ENCODE peak calls at places on chromosome 7, in ten cellular contexts. G is DND-41; U is heart left ventricle; F is CD4-positive, alpha-beta T cell; X is SK-N-SH; Q is left ventricle myocardium inferior; T is Caco-2; W is naive thymus-derived CD4-positive, alpha-beta T cell; J is spleen; B is prostate gland. Y is an unnamed sample. For H3K9me3, the result is how much of the 10 kb centered on the place peaks cover.

GRCh38 chr7:137757146-137757925 is 89.4 kb downstream of the DGKI start:
- DNase-seq in G (no peak), U (no peak), F (no peak), X (no peak), Q (no peak), T (no peak), W (no peak), J (no peak), B (no peak), Y (no peak)

GRCh38 chr7:44338600-44338999 is 13.2 kb upstream of the CAMK2B start:
- DNase-seq in G (no peak), U (no peak), F (no peak), X (no peak), Q (no peak), T (no peak), W (no peak), J (no peak), B (no peak), Y (no peak)

GRCh38 chr7:149720372-149721083 is 52.9 kb downstream of the ZNF467 start:
- DNase-seq in G (no peak), U (peak), F (no peak), X (peak), Q (peak), T (peak), W (no peak), J (peak), B (peak), Y (no peak)

GRCh38 chr7:150429699-150430098 is 20.7 kb upstream of the GIMAP8 start:
- DNase-seq in G (no peak), U (no peak), F (no peak), X (no peak), Q (no peak), T (no peak), W (no peak), J (no peak), B (no peak), Y (no peak)

GRCh38 chr7:4836206-4836661 is 25.6 kb downstream of the PAPOLB start:
- DNase-seq in G (no peak), U (no peak), F (no peak), X (no peak), Q (no peak), T (no peak), W (no peak), J (peak), B (no peak), Y (no peak)

GRCh38 chr7:66167773-66168367 is 37.3 kb upstream of the TPST1 start:
- DNase-seq in G (no peak), U (no peak), F (no peak), X (peak), Q (no peak), T (no peak), W (no peak), J (no peak), B (no peak), Y (no peak)

GRCh38 chr7:129788993-129789392 is 163.8 kb downstream of the UBE2H start:
- DNase-seq in G (no peak), U (no peak), F (no peak), X (no peak), Q (no peak), T (no peak), W (no peak), J (no peak), B (no peak), Y (no peak)

GRCh38 chr7:28347462-28347861 is 64.9 kb upstream of the CREB5 start:
- DNase-seq in G (no peak), U (no peak), F (no peak), X (no peak), Q (no peak), T (no peak), W (no peak), J (no peak), B (no peak), Y (no peak)

GRCh38 chr7:37108615-37109014 is 340.0 kb downstream of the ELMO1 start:
- DNase-seq in G (no peak), U (no peak), F (no peak), X (no peak), Q (no peak), T (no peak), W (no peak), J (no peak), B (no peak), Y (no peak)

GRCh38 chr7:117639966-117640365 is 160.1 kb downstream of the CFTR start:
- DNase-seq in G (no peak), U (no peak), F (no peak), X (no peak), Q (no peak), T (no peak), W (no peak), J (no peak), B (no peak), Y (no peak)

GRCh38 chr7:66043681-66044497 is 31.7 kb upstream of the ASL start:
- DNase-seq in G (no peak), U (peak), F (peak), X (no peak), Q (peak), T (peak), W (peak), J (peak), B (peak), Y (no peak)

GRCh38 chr7:69813637-69814240 is 215.5 kb downstream of the AUTS2 start:
- DNase-seq in G (no peak), U (no peak), F (no peak), X (no peak), Q (no peak), T (no peak), W (no peak), J (no peak), B (no peak), Y (no peak)

GRCh38 chr7:100895701-100895955 is at the start of gene ACHE:
- DNase-seq in G (no peak), U (no peak), F (no peak), X (no peak), Q (no peak), T (no peak), W (no peak), J (no peak), B (no peak), Y (no peak)

GRCh38 chr7:84228526-84228925 is 33.9 kb upstream of the SEMA3A start:
- DNase-seq in G (no peak), U (no peak), F (no peak), X (no peak), Q (no peak), T (no peak), W (no peak), J (no peak), B (no peak), Y (no peak)

GRCh38 chr7:108454674-108455523 is 1.3 kb downstream of the NRCAM start:
- DNase-seq in G (no peak), U (no peak), F (no peak), X (peak), Q (no peak), T (peak), W (peak), J (peak), B (no peak), Y (no peak)

GRCh38 chr7:24907311-24907886 is 72.6 kb downstream of the OSBPL3 start:
- DNase-seq in G (no peak), U (no peak), F (peak), X (no peak), Q (no peak), T (no peak), W (no peak), J (no peak), B (no peak), Y (no peak)

GRCh38 chr7:112358456-112358855 is 91.8 kb upstream of the IFRD1 start:
- DNase-seq in G (no peak), U (no peak), F (no peak), X (no peak), Q (no peak), T (no peak), W (no peak), J (no peak), B (no peak), Y (no peak)

GRCh38 chr7:28096713-28097112 is 83.9 kb downstream of the JAZF1 start:
- DNase-seq in G (peak), U (no peak), F (peak), X (peak), Q (no peak), T (peak), W (peak), J (no peak), B (peak), Y (no peak)

GRCh38 chr7:24025765-24026164 is 258.2 kb upstream of the NPY start:
- DNase-seq in G (no peak), U (no peak), F (no peak), X (no peak), Q (no peak), T (no peak), W (no peak), J (no peak), B (no peak), Y (no peak)

GRCh38 chr7:28575241-28575643 is 162.9 kb downstream of the CREB5 start:
- DNase-seq in G (no peak), U (no peak), F (no peak), X (no peak), Q (no peak), T (no peak), W (no peak), J (no peak), B (no peak), Y (no peak)

GRCh38 chr7:54831046-54831643 is 72.1 kb upstream of the SEC61G start:
- DNase-seq in G (no peak), U (no peak), F (no peak), X (no peak), Q (no peak), T (peak), W (no peak), J (no peak), B (no peak), Y (no peak)

GRCh38 chr7:52017802-52018679 is 701.4 kb upstream of the COBL start:
- DNase-seq in G (peak), U (no peak), F (no peak), X (peak), Q (no peak), T (peak), W (no peak), J (no peak), B (no peak), Y (no peak)

GRCh38 chr7:139851770-139852481 is 22.9 kb downstream of the TBXAS1 start:
- DNase-seq in G (no peak), U (no peak), F (no peak), X (no peak), Q (no peak), T (no peak), W (no peak), J (no peak), B (no peak), Y (no peak)

GRCh38 chr7:145030754-145031153 is 194.9 kb upstream of the TPK1 start:
- DNase-seq in G (no peak), U (no peak), F (no peak), X (no peak), Q (no peak), T (no peak), W (no peak), J (peak), B (no peak), Y (no peak)

GRCh38 chr7:90821961-90822620 is 226.0 kb downstream of the CDK14 start:
- DNase-seq in G (no peak), U (no peak), F (no peak), X (no peak), Q (no peak), T (no peak), W (no peak), J (no peak), B (no peak), Y (no peak)

GRCh38 chr7:41467596-41467995 is 235.3 kb downstream of the INHBA start:
- DNase-seq in G (no peak), U (no peak), F (no peak), X (no peak), Q (no peak), T (no peak), W (no peak), J (no peak), B (no peak), Y (no peak)

GRCh38 chr7:148042935-148043334 is 547.6 kb upstream of the C7orf33 start:
- DNase-seq in G (no peak), U (no peak), F (no peak), X (no peak), Q (no peak), T (no peak), W (no peak), J (no peak), B (no peak), Y (no peak)

GRCh38 chr7:150404172-150404784 is 25.1 kb downstream of the ZNF775 start:
- DNase-seq in G (peak), U (no peak), F (no peak), X (no peak), Q (no peak), T (no peak), W (peak), J (peak), B (no peak), Y (peak)

DNA sequence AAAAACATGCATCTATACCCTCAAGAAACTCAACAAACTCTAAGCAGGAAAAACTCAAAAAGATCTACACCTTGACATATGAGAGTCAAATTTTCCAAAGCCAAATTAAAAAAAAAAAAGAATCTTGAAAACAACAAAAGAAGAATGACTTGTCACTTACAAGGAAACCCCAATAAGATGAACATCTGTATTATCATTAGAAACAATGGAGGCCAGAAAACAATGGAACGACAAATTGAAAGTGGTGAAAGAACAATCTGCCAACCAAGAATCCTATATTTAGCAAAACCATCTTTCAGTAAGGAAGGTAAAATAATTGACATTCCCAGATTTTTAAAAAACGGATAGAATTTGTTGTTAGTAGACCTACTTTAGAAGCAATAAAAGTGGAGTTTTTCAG is 516.8 kb downstream of the ACTR3B start:
- DNase-seq in G (no peak), U (no peak), F (no peak), X (no peak), Q (no peak), T (no peak), W (no peak), J (no peak), B (no peak), Y (no peak)
- H3K9me3 ChIP-seq in G (under half), U (under half), F (under half), X (under half), Q (under half), T (under half), W (under half), J (under half), B (under half), Y (under half)

GRCh38 chr7:158271646-158272045 is 316.0 kb downstream of the PTPRN2 start:
- DNase-seq in G (no peak), U (no peak), F (no peak), X (peak), Q (no peak), T (no peak), W (no peak), J (peak), B (no peak), Y (no peak)

GRCh38 chr7:158270856-158271413 is 316.7 kb downstream of the PTPRN2 start:
- DNase-seq in G (no peak), U (no peak), F (no peak), X (no peak), Q (no peak), T (no peak), W (no peak), J (peak), B (no peak), Y (no peak)

GRCh38 chr7:158272509-158273137 is 315.0 kb downstream of the PTPRN2 start:
- DNase-seq in G (no peak), U (no peak), F (no peak), X (peak), Q (no peak), T (no peak), W (no peak), J (peak), B (no peak), Y (no peak)

GRCh38 chr7:158273138-158273651 is 314.4 kb downstream of the PTPRN2 start:
- DNase-seq in G (no peak), U (no peak), F (no peak), X (peak), Q (no peak), T (no peak), W (no peak), J (peak), B (no peak), Y (no peak)

DNA sequence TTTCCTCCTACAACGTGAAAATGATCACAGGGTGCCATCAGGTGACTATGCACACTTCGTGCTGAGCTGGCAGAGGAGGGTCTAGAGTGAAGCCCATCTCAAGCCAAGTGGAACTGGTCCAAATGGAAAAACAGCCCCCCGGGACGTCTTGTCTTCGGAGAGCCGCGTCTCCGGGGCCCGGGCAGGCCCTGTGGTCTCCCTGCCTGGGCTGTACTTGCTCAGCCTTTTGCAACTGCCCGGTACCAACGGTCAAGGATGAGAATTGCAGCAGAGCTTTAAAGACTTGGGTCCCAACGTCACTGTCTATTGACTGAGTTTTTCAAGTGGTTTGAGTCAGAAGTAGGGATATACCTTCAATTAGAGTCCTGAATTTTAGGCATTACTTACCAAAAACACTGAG is 315.5 kb downstream of the PTPRN2 start:
- DNase-seq in G (no peak), U (no peak), F (no peak), X (peak), Q (no peak), T (no peak), W (no peak), J (peak), B (no peak), Y (no peak)
- H3K9me3 ChIP-seq in G (under half), U (under half), F (under half), X (under half), Q (under half), T (under half), W (under half), J (under half), B (under half), Y (under half)

GRCh38 chr7:158001621-158002320 is 585.9 kb downstream of the PTPRN2 start:
- DNase-seq in G (no peak), U (no peak), F (no peak), X (peak), Q (no peak), T (no peak), W (no peak), J (peak), B (peak), Y (no peak)
- H3K9me3 ChIP-seq in G (under half), U (under half), F (under half), X (under half), Q (under half), T (under half), W (under half), J (under half), B (under half), Y (under half)

GRCh38 chr7:158315881-158316280 is 271.7 kb downstream of the PTPRN2 start:
- DNase-seq in G (no peak), U (no peak), F (no peak), X (no peak), Q (no peak), T (no peak), W (no peak), J (no peak), B (no peak), Y (no peak)

GRCh38 chr7:158318511-158318913 is 269.1 kb downstream of the PTPRN2 start:
- DNase-seq in G (no peak), U (no peak), F (no peak), X (no peak), Q (no peak), T (no peak), W (no peak), J (no peak), B (no peak), Y (no peak)

GRCh38 chr7:158316466-158317031 is 271.1 kb downstream of the PTPRN2 start:
- DNase-seq in G (no peak), U (no peak), F (no peak), X (no peak), Q (no peak), T (no peak), W (no peak), J (no peak), B (no peak), Y (no peak)

GRCh38 chr7:158315326-158315725 is 272.3 kb downstream of the PTPRN2 start:
- DNase-seq in G (no peak), U (no peak), F (no peak), X (no peak), Q (no peak), T (no peak), W (no peak), J (no peak), B (no peak), Y (no peak)

GRCh38 chr7:158317238-158318205 is 270.1 kb downstream of the PTPRN2 start:
- DNase-seq in G (no peak), U (peak), F (no peak), X (no peak), Q (no peak), T (no peak), W (no peak), J (peak), B (no peak), Y (no peak)
- H3K9me3 ChIP-seq in G (under half), U (under half), F (under half), X (under half), Q (under half), T (under half), W (under half), J (under half), B (under half), Y (under half)

GRCh38 chr7:157769016-157769869 is 432.4 kb downstream of the DNAJB6 start:
- DNase-seq in G (no peak), U (no peak), F (no peak), X (no peak), Q (no peak), T (no peak), W (no peak), J (peak), B (no peak), Y (no peak)
- H3K9me3 ChIP-seq in G (under half), U (under half), F (under half), X (under half), Q (under half), T (under half), W (under half), J (under half), B (under half), Y (under half)

GRCh38 chr7:56538541-56539429 is 422.6 kb upstream of the NUPR2 start:
- DNase-seq in G (no peak), U (no peak), F (no peak), X (peak), Q (no peak), T (no peak), W (no peak), J (no peak), B (no peak), Y (no peak)

GRCh38 chr7:56537952-56538351 is 421.7 kb upstream of the NUPR2 start:
- DNase-seq in G (no peak), U (peak), F (no peak), X (peak), Q (peak), T (no peak), W (no peak), J (no peak), B (no peak), Y (no peak)

GRCh38 chr7:56537477-56537876 is 421.3 kb upstream of the NUPR2 start:
- DNase-seq in G (no peak), U (no peak), F (no peak), X (peak), Q (no peak), T (no peak), W (no peak), J (no peak), B (no peak), Y (no peak)
- H3K9me3 ChIP-seq in G (under half), U (half or more), F (under half), X (under half), Q (half or more), T (under half), W (half or more), J (half or more), B (under half), Y (under half)